ENCODE peak calls at places on chromosomes 13 and 19, in four cellular contexts. U, E, V and H are unnamed samples.

GRCh38 chr13:79393564-79394249 is 12.3 kb downstream of the RBM26 start:
- DNase-seq in U (no peak), E (no peak), V (no peak), H (no peak)

GRCh38 chr13:70310720-70311119 is 202.5 kb upstream of the KLHL1 start:
- DNase-seq in V (no peak), U (no peak), E (no peak), H (no peak)

GRCh38 chr19:14325863-14326262 is 55.4 kb upstream of the ADGRE5 start:
- DNase-seq in U (no peak), E (no peak), V (no peak), H (no peak)

GRCh38 chr19:6101991-6102390 is 8.3 kb downstream of the RFX2 start:
- DNase-seq in E (no peak), V (no peak), U (no peak), H (no peak)

GRCh38 chr13:106155411-106155810 is 380.1 kb downstream of the EFNB2 start:
- DNase-seq in V (no peak), E (no peak), U (no peak), H (no peak)

GRCh38 chr19:16368385-16369305 is 44.0 kb downstream of the KLF2 start:
- DNase-seq in V (no peak), U (no peak), E (no peak), H (peak; percentile 59)

GRCh38 chr19:37990362-37990761 is 83.4 kb downstream of the SIPA1L3 start:
- DNase-seq in E (no peak), U (no peak), V (peak; percentile 65), H (no peak)

GRCh38 chr19:16673226-16673625 is 12.3 kb downstream of the TMEM38A start:
- DNase-seq in U (no peak), E (no peak), V (no peak), H (no peak)

GRCh38 chr19:5593245-5593962 is 25.7 kb upstream of the TINCR start:
- DNase-seq in U (no peak), E (no peak), V (no peak), H (peak; percentile 58)

GRCh38 chr13:78602561-78603239 is 652 bp downstream of the POU4F1 start:
- DNase-seq in V (no peak), E (no peak), U (no peak), H (peak; percentile 63)

GRCh38 chr13:26679945-26680516 is 80.6 kb downstream of the GPR12 start:
- DNase-seq in U (no peak), V (no peak), E (no peak), H (no peak)

GRCh38 chr13:110714798-110715394 is 1.4 kb downstream of the ING1 start:
- DNase-seq in E (peak; percentile 81), V (peak; percentile 61), U (peak; percentile 65), H (peak; percentile 90)

GRCh38 chr19:13987101-13987890 is 18.8 kb downstream of the RFX1 start:
- DNase-seq in V (no peak), U (peak; percentile 52), E (no peak), H (peak; percentile 82)

GRCh38 chr19:33734913-33735312 is 61.8 kb upstream of the KCTD15 start:
- DNase-seq in U (no peak), V (no peak), E (no peak), H (no peak)

GRCh38 chr19:18469245-18470107 is 31.5 kb upstream of the ISYNA1 start:
- DNase-seq in U (peak; percentile 77), V (no peak), E (peak; percentile 69), H (peak; percentile 87)

GRCh38 chr19:1068111-1069001 is 1.4 kb downstream of the ARHGAP45 start:
- DNase-seq in V (no peak), U (peak; percentile 49), E (no peak), H (peak; percentile 89)

GRCh38 chr19:1067341-1068103 is 555 bp downstream of the ARHGAP45 start:
- DNase-seq in U (no peak), E (no peak), V (no peak), H (peak; percentile 80)

GRCh38 chr19:1066251-1066747 is 668 bp upstream of the ARHGAP45 start:
- DNase-seq in E (no peak), V (no peak), U (no peak), H (no peak)

GRCh38 chr19:1065606-1066109 is 1.3 kb upstream of the ARHGAP45 start:
- DNase-seq in V (no peak), U (no peak), E (peak; percentile 26), H (no peak)

GRCh38 chr19:1066748-1067340 is at the start of gene ARHGAP45:
- DNase-seq in E (no peak), V (no peak), U (peak; percentile 37), H (peak; percentile 89)
- H3K27ac ChIP-seq in E (no peak within 1 kb of the TSS), V (peak within 1 kb of the TSS; percentile 18), U (peak within 1 kb of the TSS; percentile 54), H (peak within 1 kb of the TSS; percentile 72)

GRCh38 chr19:47056416-47056815 is 8.0 kb upstream of the TMEM160 start:
- DNase-seq in E (no peak), U (no peak), V (no peak), H (no peak)
- TF ChIP-seq CTCF in E (no peak), U (no peak), V (no peak), H (no peak)

DNA sequence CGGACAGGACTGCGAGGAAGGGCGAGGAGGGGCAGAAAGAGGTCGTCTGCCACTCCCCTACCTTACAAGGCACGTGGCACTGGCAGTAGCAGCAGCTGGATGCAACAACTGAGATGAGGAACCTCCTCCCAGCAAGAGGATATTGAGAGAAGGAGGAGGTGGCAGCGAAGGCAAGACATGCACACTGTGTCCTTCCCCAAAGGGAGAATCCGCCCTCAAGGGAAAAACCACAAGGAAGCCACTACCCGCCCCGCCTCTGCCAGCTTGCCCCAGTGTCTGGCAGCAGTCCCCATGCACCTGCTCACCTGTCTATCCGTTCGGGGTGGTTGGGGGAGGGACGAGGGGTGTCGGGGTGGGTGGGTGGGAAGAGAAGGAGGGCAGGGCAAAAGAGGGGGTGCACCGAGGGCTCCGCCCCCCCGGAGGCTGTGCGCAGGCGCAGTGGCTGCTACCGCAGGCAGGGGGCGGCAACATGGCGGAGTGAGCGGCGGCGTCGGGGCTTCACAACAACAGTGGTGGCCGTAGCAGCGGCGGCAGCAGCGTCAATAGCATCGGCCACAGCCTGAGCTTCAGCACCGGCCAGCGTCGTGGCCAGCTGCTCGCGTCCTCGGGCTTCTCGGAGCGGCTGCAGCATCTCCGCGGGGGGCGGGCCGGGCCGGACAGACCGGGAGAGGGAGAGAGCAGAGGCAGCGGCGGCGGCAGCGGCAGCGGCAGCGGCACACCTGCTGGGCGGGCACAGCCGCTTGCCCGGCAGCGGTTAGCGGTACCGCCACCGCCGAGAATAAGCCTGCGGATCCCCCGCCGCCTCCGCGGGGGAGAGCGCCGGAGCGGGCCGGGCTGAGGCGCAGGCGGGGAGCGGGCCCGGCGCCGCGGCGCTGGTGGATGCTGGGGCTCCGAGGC is at the start of gene NBEA:
- DNase-seq in V (peak; percentile 67), E (peak; percentile 84), U (peak; percentile 73), H (peak; percentile 93)
- H3K27ac ChIP-seq in V (peak within 1 kb of the TSS; percentile 74), E (peak within 1 kb of the TSS; percentile 82), U (peak within 1 kb of the TSS; percentile 80), H (peak within 1 kb of the TSS; percentile 64)

DNA sequence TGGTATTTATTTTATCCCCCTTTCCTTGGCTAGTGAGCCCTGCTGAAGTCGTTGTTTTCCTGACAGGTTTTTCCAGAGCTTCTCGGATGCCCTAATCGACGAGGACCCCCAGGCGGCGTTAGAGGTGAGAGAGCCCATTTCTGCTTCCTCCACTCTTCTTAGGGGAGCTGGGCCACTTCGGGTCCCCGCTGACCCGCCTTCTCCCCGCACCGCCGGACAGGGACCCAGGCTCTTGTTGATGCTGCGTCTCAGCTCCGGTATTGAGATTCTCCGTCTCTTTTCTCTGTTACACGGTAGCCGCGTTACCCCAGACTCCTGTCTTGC is 306 bp downstream of the SUGT1 start:
- DNase-seq in V (no peak), U (no peak), E (no peak), H (no peak)
- TF ChIP-seq CTCF in V (no peak), U (no peak), E (no peak), H (no peak)

GRCh38 chr19:49129238-49129583 is 9.9 kb downstream of the PPFIA3 start:
- DNase-seq in V (no peak), U (no peak), E (no peak), H (peak; percentile 68)
- H3K27ac ChIP-seq in V (no peak overlapping the region), U (no peak overlapping the region), E (no peak overlapping the region), H (no peak overlapping the region)

DNA sequence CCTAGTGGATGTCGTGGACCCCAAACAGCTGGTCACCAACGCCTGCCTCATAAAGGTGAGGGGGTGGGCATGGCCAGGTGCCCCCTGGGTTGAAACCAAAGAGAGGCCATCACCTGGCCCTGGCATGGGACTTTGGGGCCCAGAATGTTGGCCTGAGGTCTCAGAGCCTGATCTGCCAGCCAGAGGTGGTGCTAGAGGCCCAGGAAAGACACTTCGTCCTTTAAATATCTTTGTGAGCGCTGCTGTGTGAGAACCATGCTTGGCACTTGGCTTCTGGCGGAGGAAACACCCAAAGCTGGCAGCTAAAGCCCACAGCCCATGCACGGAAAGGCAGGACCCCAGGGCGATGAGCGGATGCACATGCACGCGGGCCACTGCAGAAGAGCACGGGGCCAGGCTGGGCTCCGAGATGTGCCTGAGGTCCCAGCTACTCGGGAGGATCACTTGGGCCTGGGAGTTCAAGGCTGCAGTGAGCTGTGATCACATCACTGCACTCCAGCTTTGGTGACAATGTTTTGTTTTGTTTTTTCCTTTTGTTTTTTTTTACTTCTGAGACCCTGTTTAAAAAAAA is 4.3 kb upstream of the ADM5 start:
- DNase-seq in E (no peak), U (no peak), V (no peak), H (no peak)
- TF ChIP-seq CTCF in E (no peak), U (no peak), V (no peak), H (no peak)

DNA sequence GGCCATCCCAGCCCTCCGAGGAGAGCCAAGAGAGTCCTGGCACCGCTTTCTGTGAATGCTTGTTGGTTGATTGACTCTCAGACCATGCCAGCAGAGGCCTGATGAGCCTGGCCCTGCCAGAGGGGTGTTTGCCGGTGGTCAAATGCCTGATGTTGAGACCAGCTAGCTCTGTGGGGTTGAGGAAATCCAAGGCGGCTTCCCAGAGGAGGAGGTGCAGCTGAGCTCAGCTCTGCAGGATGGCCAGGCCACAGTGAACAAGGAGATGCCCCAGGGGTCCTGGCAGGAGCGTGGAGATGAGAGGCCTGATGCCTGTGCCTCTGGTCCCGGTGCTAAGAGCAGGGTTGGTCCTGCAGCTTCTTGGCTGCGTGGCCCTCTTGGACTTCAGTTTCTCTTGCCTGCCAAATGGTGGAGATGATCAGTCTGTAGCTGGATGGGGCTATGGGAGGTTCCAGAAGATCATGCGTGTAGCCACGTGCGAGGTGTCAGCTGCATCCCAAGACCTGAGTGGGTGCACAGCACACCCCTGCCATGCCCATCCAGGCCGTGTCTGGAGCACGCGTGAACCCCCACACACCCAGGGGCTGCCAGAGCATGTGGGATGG is 16.8 kb downstream of the NFIC start:
- DNase-seq in U (peak; percentile 64), V (no peak), E (peak; percentile 71), H (no peak)
- H3K27ac ChIP-seq in U (peak overlapping the region; percentile 94), V (peak overlapping the region; percentile 26), E (peak overlapping the region; percentile 86), H (no peak overlapping the region)

GRCh38 chr13:109699628-109700071 is 86.7 kb downstream of the IRS2 start:
- DNase-seq in V (no peak), U (no peak), E (no peak), H (no peak)
- TF ChIP-seq CTCF in V (no peak), U (no peak), E (no peak), H (no peak)

DNA sequence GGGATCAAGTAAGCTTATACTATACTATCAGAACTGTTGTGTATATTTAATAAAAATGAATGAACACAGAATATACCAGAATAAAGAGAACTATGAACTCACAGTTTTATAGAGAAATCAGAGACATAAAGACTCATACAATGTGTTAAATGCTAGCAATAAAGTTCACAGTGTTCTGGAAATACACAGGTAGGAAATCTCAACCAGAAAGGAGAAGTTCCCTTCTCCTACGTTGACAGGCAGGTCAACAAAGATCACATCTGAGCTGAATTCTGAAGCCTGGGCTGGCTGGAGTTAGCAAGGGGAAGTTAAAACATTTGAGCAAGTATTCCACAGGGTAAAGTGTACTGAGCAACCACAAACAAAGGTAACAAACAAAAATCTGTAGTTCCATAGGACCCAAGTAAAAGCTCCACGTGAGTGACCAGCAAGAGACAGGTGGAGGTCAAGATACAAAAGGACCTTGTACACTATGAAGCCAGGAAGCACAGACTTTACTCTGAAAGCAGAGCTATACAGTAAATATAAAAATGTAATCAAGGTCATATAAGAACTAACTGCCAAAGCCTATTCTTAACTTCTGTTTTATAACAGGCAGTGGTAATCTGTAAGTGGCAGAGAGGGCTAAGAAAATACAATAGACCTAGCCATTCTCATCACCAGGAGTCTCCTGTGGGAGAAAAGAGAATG is 13.0 kb downstream of the FBXL3 start:
- DNase-seq in E (no peak), U (no peak), V (no peak), H (no peak)
- H3K27ac ChIP-seq in E (no peak overlapping the region), U (no peak overlapping the region), V (no peak overlapping the region), H (no peak overlapping the region)